ENCODE peak calls at places on chromosomes 4 and X, in ten cellular contexts. One of them, this sample, is unnamed.

GRCh38 chr4:2105559-2105958 is 46.4 kb downstream of the NAT8L start:
- DNase-seq in endodermal cell: no peak
- DNase-seq in sigmoid colon: no peak
- DNase-seq in heart right ventricle: no peak
- DNase-seq in MG63: no peak
- DNase-seq in fibroblast of gingiva: no peak
- DNase-seq in activated CD4-positive, alpha-beta T cell treated with anti-CD3 and anti-CD28 coated beads for 24 hours: no peak
- DNase-seq in activated T-helper 1 cell treated with Interleukin-2 at 50 U/mL for 16 hours: no peak
- DNase-seq in mesothelial cell of epicardium: no peak
- DNase-seq in neural progenitor cell: no peak
- DNase-seq in this sample: no peak

GRCh38 chr4:123340381-123340701 is 56.3 kb upstream of the SPRY1 start:
- DNase-seq in endodermal cell: no peak
- DNase-seq in sigmoid colon: no peak
- DNase-seq in heart right ventricle: no peak
- DNase-seq in MG63: peak; percentile 2
- DNase-seq in fibroblast of gingiva: peak; percentile 84
- DNase-seq in activated CD4-positive, alpha-beta T cell treated with anti-CD3 and anti-CD28 coated beads for 24 hours: no peak
- DNase-seq in activated T-helper 1 cell treated with Interleukin-2 at 50 U/mL for 16 hours: no peak
- DNase-seq in mesothelial cell of epicardium: no peak
- DNase-seq in neural progenitor cell: no peak
- DNase-seq in this sample: no peak

GRCh38 chr4:121148621-121149020 is 15.5 kb downstream of the TNIP3 start:
- DNase-seq in endodermal cell: no peak
- DNase-seq in sigmoid colon: no peak
- DNase-seq in heart right ventricle: no peak
- DNase-seq in MG63: no peak
- DNase-seq in fibroblast of gingiva: peak; percentile 10
- DNase-seq in activated CD4-positive, alpha-beta T cell treated with anti-CD3 and anti-CD28 coated beads for 24 hours: no peak
- DNase-seq in activated T-helper 1 cell treated with Interleukin-2 at 50 U/mL for 16 hours: no peak
- DNase-seq in mesothelial cell of epicardium: no peak
- DNase-seq in neural progenitor cell: no peak
- DNase-seq in this sample: no peak

GRCh38 chr4:1029957-1030520 is 18.6 kb downstream of the FGFRL1 start:
- DNase-seq in endodermal cell: peak; percentile 82
- DNase-seq in sigmoid colon: no peak
- DNase-seq in heart right ventricle: no peak
- DNase-seq in MG63: no peak
- DNase-seq in fibroblast of gingiva: no peak
- DNase-seq in activated CD4-positive, alpha-beta T cell treated with anti-CD3 and anti-CD28 coated beads for 24 hours: no peak
- DNase-seq in activated T-helper 1 cell treated with Interleukin-2 at 50 U/mL for 16 hours: no peak
- DNase-seq in mesothelial cell of epicardium: no peak
- DNase-seq in neural progenitor cell: no peak
- DNase-seq in this sample: no peak

GRCh38 chr4:19382993-19383392 is 868.7 kb upstream of the SLIT2 start:
- DNase-seq in endodermal cell: no peak
- DNase-seq in sigmoid colon: no peak
- DNase-seq in heart right ventricle: no peak
- DNase-seq in MG63: peak; percentile 23
- DNase-seq in fibroblast of gingiva: peak; percentile 97
- DNase-seq in activated CD4-positive, alpha-beta T cell treated with anti-CD3 and anti-CD28 coated beads for 24 hours: no peak
- DNase-seq in activated T-helper 1 cell treated with Interleukin-2 at 50 U/mL for 16 hours: no peak
- DNase-seq in mesothelial cell of epicardium: no peak
- DNase-seq in neural progenitor cell: no peak
- DNase-seq in this sample: no peak

GRCh38 chrX:6024204-6024603 is 204.5 kb downstream of the NLGN4X start:
- DNase-seq in endodermal cell: no peak
- DNase-seq in sigmoid colon: no peak
- DNase-seq in heart right ventricle: no peak
- DNase-seq in MG63: no peak
- DNase-seq in fibroblast of gingiva: no peak
- DNase-seq in activated CD4-positive, alpha-beta T cell treated with anti-CD3 and anti-CD28 coated beads for 24 hours: no peak
- DNase-seq in activated T-helper 1 cell treated with Interleukin-2 at 50 U/mL for 16 hours: no peak
- DNase-seq in mesothelial cell of epicardium: no peak
- DNase-seq in neural progenitor cell: no peak
- DNase-seq in this sample: peak; percentile 77

GRCh38 chrX:114363346-114363745 is 220.5 kb upstream of the HTR2C start:
- DNase-seq in endodermal cell: no peak
- DNase-seq in sigmoid colon: no peak
- DNase-seq in heart right ventricle: no peak
- DNase-seq in MG63: no peak
- DNase-seq in fibroblast of gingiva: no peak
- DNase-seq in activated CD4-positive, alpha-beta T cell treated with anti-CD3 and anti-CD28 coated beads for 24 hours: no peak
- DNase-seq in activated T-helper 1 cell treated with Interleukin-2 at 50 U/mL for 16 hours: no peak
- DNase-seq in mesothelial cell of epicardium: no peak
- DNase-seq in neural progenitor cell: no peak
- DNase-seq in this sample: no peak

GRCh38 chr4:2867758-2868491 is 24.3 kb downstream of the ADD1 start:
- DNase-seq in endodermal cell: peak; percentile 77
- DNase-seq in sigmoid colon: peak; percentile 77
- DNase-seq in heart right ventricle: no peak
- DNase-seq in MG63: no peak
- DNase-seq in fibroblast of gingiva: peak; percentile 42
- DNase-seq in activated CD4-positive, alpha-beta T cell treated with anti-CD3 and anti-CD28 coated beads for 24 hours: no peak
- DNase-seq in activated T-helper 1 cell treated with Interleukin-2 at 50 U/mL for 16 hours: no peak
- DNase-seq in mesothelial cell of epicardium: no peak
- DNase-seq in neural progenitor cell: peak; percentile 64
- DNase-seq in this sample: no peak

GRCh38 chrX:40105016-40105790 is 7.4 kb upstream of the BCOR start:
- DNase-seq in endodermal cell: peak; percentile 83
- DNase-seq in sigmoid colon: no peak
- DNase-seq in heart right ventricle: peak; percentile 59
- DNase-seq in MG63: peak; percentile 44
- DNase-seq in fibroblast of gingiva: no peak
- DNase-seq in activated CD4-positive, alpha-beta T cell treated with anti-CD3 and anti-CD28 coated beads for 24 hours: no peak
- DNase-seq in activated T-helper 1 cell treated with Interleukin-2 at 50 U/mL for 16 hours: no peak
- DNase-seq in mesothelial cell of epicardium: no peak
- DNase-seq in neural progenitor cell: peak; percentile 69
- DNase-seq in this sample: peak; percentile 81

GRCh38 chrX:104913348-104913747 is 307.1 kb downstream of the TEX13A start:
- DNase-seq in endodermal cell: peak; percentile 36
- DNase-seq in sigmoid colon: no peak
- DNase-seq in heart right ventricle: no peak
- DNase-seq in MG63: no peak
- DNase-seq in fibroblast of gingiva: no peak
- DNase-seq in activated CD4-positive, alpha-beta T cell treated with anti-CD3 and anti-CD28 coated beads for 24 hours: no peak
- DNase-seq in activated T-helper 1 cell treated with Interleukin-2 at 50 U/mL for 16 hours: no peak
- DNase-seq in mesothelial cell of epicardium: no peak
- DNase-seq in neural progenitor cell: peak; percentile 69
- DNase-seq in this sample: peak; percentile 44

GRCh38 chrX:48531359-48531954 is 8.1 kb upstream of the TBC1D25 start:
- DNase-seq in endodermal cell: no peak
- DNase-seq in sigmoid colon: peak; percentile 34
- DNase-seq in heart right ventricle: no peak
- DNase-seq in MG63: peak; percentile 71
- DNase-seq in fibroblast of gingiva: peak; percentile 71
- DNase-seq in activated CD4-positive, alpha-beta T cell treated with anti-CD3 and anti-CD28 coated beads for 24 hours: no peak
- DNase-seq in activated T-helper 1 cell treated with Interleukin-2 at 50 U/mL for 16 hours: no peak
- DNase-seq in mesothelial cell of epicardium: no peak
- DNase-seq in neural progenitor cell: no peak
- DNase-seq in this sample: no peak

GRCh38 chrX:13005671-13006473 is 31.0 kb downstream of the TMSB4X start:
- DNase-seq in endodermal cell: no peak
- DNase-seq in sigmoid colon: no peak
- DNase-seq in heart right ventricle: no peak
- DNase-seq in MG63: peak; percentile 18
- DNase-seq in fibroblast of gingiva: peak; percentile 4
- DNase-seq in activated CD4-positive, alpha-beta T cell treated with anti-CD3 and anti-CD28 coated beads for 24 hours: no peak
- DNase-seq in activated T-helper 1 cell treated with Interleukin-2 at 50 U/mL for 16 hours: no peak
- DNase-seq in mesothelial cell of epicardium: no peak
- DNase-seq in neural progenitor cell: no peak
- DNase-seq in this sample: no peak

GRCh38 chrX:31500920-31501319 is 429.1 kb upstream of the FTHL17 start:
- DNase-seq in endodermal cell: no peak
- DNase-seq in sigmoid colon: no peak
- DNase-seq in heart right ventricle: no peak
- DNase-seq in MG63: peak; percentile 16
- DNase-seq in fibroblast of gingiva: peak; percentile 55
- DNase-seq in activated CD4-positive, alpha-beta T cell treated with anti-CD3 and anti-CD28 coated beads for 24 hours: no peak
- DNase-seq in activated T-helper 1 cell treated with Interleukin-2 at 50 U/mL for 16 hours: no peak
- DNase-seq in mesothelial cell of epicardium: no peak
- DNase-seq in neural progenitor cell: no peak
- DNase-seq in this sample: no peak

GRCh38 chr4:144411119-144411518 is 234.8 kb upstream of the HHIP start:
- DNase-seq in endodermal cell: no peak
- DNase-seq in sigmoid colon: no peak
- DNase-seq in heart right ventricle: no peak
- DNase-seq in MG63: no peak
- DNase-seq in fibroblast of gingiva: no peak
- DNase-seq in activated CD4-positive, alpha-beta T cell treated with anti-CD3 and anti-CD28 coated beads for 24 hours: no peak
- DNase-seq in activated T-helper 1 cell treated with Interleukin-2 at 50 U/mL for 16 hours: no peak
- DNase-seq in mesothelial cell of epicardium: no peak
- DNase-seq in neural progenitor cell: no peak
- DNase-seq in this sample: no peak

GRCh38 chr4:134762053-134762452 is 560.5 kb upstream of the PABPC4L start:
- DNase-seq in endodermal cell: peak; percentile 53
- DNase-seq in sigmoid colon: no peak
- DNase-seq in heart right ventricle: no peak
- DNase-seq in MG63: no peak
- DNase-seq in fibroblast of gingiva: no peak
- DNase-seq in activated CD4-positive, alpha-beta T cell treated with anti-CD3 and anti-CD28 coated beads for 24 hours: no peak
- DNase-seq in activated T-helper 1 cell treated with Interleukin-2 at 50 U/mL for 16 hours: no peak
- DNase-seq in mesothelial cell of epicardium: no peak
- DNase-seq in neural progenitor cell: no peak
- DNase-seq in this sample: no peak

GRCh38 chrX:153645151-153645550 is 1.9 kb upstream of the DUSP9 start:
- DNase-seq in endodermal cell: peak; percentile 38
- DNase-seq in sigmoid colon: peak; percentile 37
- DNase-seq in heart right ventricle: no peak
- DNase-seq in MG63: no peak
- DNase-seq in fibroblast of gingiva: no peak
- DNase-seq in activated CD4-positive, alpha-beta T cell treated with anti-CD3 and anti-CD28 coated beads for 24 hours: no peak
- DNase-seq in activated T-helper 1 cell treated with Interleukin-2 at 50 U/mL for 16 hours: no peak
- DNase-seq in mesothelial cell of epicardium: peak; percentile 31
- DNase-seq in neural progenitor cell: no peak
- DNase-seq in this sample: no peak

GRCh38 chr4:5956285-5957021 is 61.8 kb downstream of the C4orf50 start:
- DNase-seq in endodermal cell: peak; percentile 70
- DNase-seq in sigmoid colon: no peak
- DNase-seq in heart right ventricle: no peak
- DNase-seq in MG63: peak; percentile 10
- DNase-seq in fibroblast of gingiva: no peak
- DNase-seq in activated CD4-positive, alpha-beta T cell treated with anti-CD3 and anti-CD28 coated beads for 24 hours: no peak
- DNase-seq in activated T-helper 1 cell treated with Interleukin-2 at 50 U/mL for 16 hours: no peak
- DNase-seq in mesothelial cell of epicardium: no peak
- DNase-seq in neural progenitor cell: peak; percentile 78
- DNase-seq in this sample: peak; percentile 63

GRCh38 chr4:114349543-114350175 is 248.9 kb upstream of the UGT8 start:
- DNase-seq in endodermal cell: no peak
- DNase-seq in sigmoid colon: no peak
- DNase-seq in heart right ventricle: no peak
- DNase-seq in MG63: no peak
- DNase-seq in fibroblast of gingiva: peak; percentile 55
- DNase-seq in activated CD4-positive, alpha-beta T cell treated with anti-CD3 and anti-CD28 coated beads for 24 hours: no peak
- DNase-seq in activated T-helper 1 cell treated with Interleukin-2 at 50 U/mL for 16 hours: no peak
- DNase-seq in mesothelial cell of epicardium: no peak
- DNase-seq in neural progenitor cell: no peak
- DNase-seq in this sample: no peak

GRCh38 chrX:132071260-132071659 is 48.2 kb downstream of the STK26 start:
- DNase-seq in endodermal cell: no peak
- DNase-seq in sigmoid colon: no peak
- DNase-seq in heart right ventricle: no peak
- DNase-seq in MG63: no peak
- DNase-seq in fibroblast of gingiva: peak; percentile 0
- DNase-seq in activated CD4-positive, alpha-beta T cell treated with anti-CD3 and anti-CD28 coated beads for 24 hours: no peak
- DNase-seq in activated T-helper 1 cell treated with Interleukin-2 at 50 U/mL for 16 hours: no peak
- DNase-seq in mesothelial cell of epicardium: no peak
- DNase-seq in neural progenitor cell: no peak
- DNase-seq in this sample: no peak

GRCh38 chr4:146132445-146132844 is 43.1 kb upstream of the LSM6 start:
- DNase-seq in endodermal cell: no peak
- DNase-seq in sigmoid colon: no peak
- DNase-seq in heart right ventricle: no peak
- DNase-seq in MG63: no peak
- DNase-seq in fibroblast of gingiva: no peak
- DNase-seq in activated CD4-positive, alpha-beta T cell treated with anti-CD3 and anti-CD28 coated beads for 24 hours: peak; percentile 13
- DNase-seq in activated T-helper 1 cell treated with Interleukin-2 at 50 U/mL for 16 hours: no peak
- DNase-seq in mesothelial cell of epicardium: no peak
- DNase-seq in neural progenitor cell: no peak
- DNase-seq in this sample: no peak

GRCh38 chrX:86935988-86936387 is 581.6 kb upstream of the KLHL4 start:
- DNase-seq in endodermal cell: no peak
- DNase-seq in sigmoid colon: no peak
- DNase-seq in heart right ventricle: no peak
- DNase-seq in MG63: no peak
- DNase-seq in fibroblast of gingiva: no peak
- DNase-seq in activated CD4-positive, alpha-beta T cell treated with anti-CD3 and anti-CD28 coated beads for 24 hours: no peak
- DNase-seq in activated T-helper 1 cell treated with Interleukin-2 at 50 U/mL for 16 hours: no peak
- DNase-seq in mesothelial cell of epicardium: no peak
- DNase-seq in neural progenitor cell: no peak
- DNase-seq in this sample: no peak

GRCh38 chr4:41256740-41257256 is at the start of gene UCHL1:
- DNase-seq in endodermal cell: peak; percentile 98
- DNase-seq in sigmoid colon: peak; percentile 66
- DNase-seq in heart right ventricle: peak; percentile 26
- DNase-seq in MG63: peak; percentile 71
- DNase-seq in fibroblast of gingiva: peak; percentile 53
- DNase-seq in activated CD4-positive, alpha-beta T cell treated with anti-CD3 and anti-CD28 coated beads for 24 hours: no peak
- DNase-seq in activated T-helper 1 cell treated with Interleukin-2 at 50 U/mL for 16 hours: no peak
- DNase-seq in mesothelial cell of epicardium: peak; percentile 81
- DNase-seq in neural progenitor cell: peak; percentile 97
- DNase-seq in this sample: peak; percentile 96

GRCh38 chrX:129808163-129808828 is 28.5 kb downstream of the SASH3 start:
- DNase-seq in endodermal cell: no peak
- DNase-seq in sigmoid colon: no peak
- DNase-seq in heart right ventricle: no peak
- DNase-seq in MG63: no peak
- DNase-seq in fibroblast of gingiva: peak; percentile 67
- DNase-seq in activated CD4-positive, alpha-beta T cell treated with anti-CD3 and anti-CD28 coated beads for 24 hours: no peak
- DNase-seq in activated T-helper 1 cell treated with Interleukin-2 at 50 U/mL for 16 hours: no peak
- DNase-seq in mesothelial cell of epicardium: no peak
- DNase-seq in neural progenitor cell: no peak
- DNase-seq in this sample: no peak